ENCODE peak calls at places on chromosome 9, in eight cellular contexts. Y is heart right ventricle; V is stromal cell of bone marrow; Q is left ventricle myocardium inferior; L is PC-3; E is NCI-H526 treated with DMSO at 0.1 percent for 48 hours; J is effector CD4-positive, alpha-beta T cell; D is HCT116. G is an unnamed sample.

GRCh38 chr9:115945009-115945431 is 208.6 kb upstream of the PAPPA start:
- DNase-seq in Y (peak), V (no peak), Q (peak), L (no peak), E (no peak), J (no peak), D (no peak), G (no peak)

GRCh38 chr9:81814794-81815464 is 113.3 kb upstream of the SPATA31D4 start:
- DNase-seq in Y (no peak), V (no peak), Q (no peak), L (peak), E (peak), J (no peak), D (no peak), G (no peak)

GRCh38 chr9:97425336-97425991 is 13.6 kb downstream of the TDRD7 start:
- DNase-seq in Y (no peak), V (no peak), Q (no peak), L (no peak), E (no peak), J (no peak), D (no peak), G (no peak)

GRCh38 chr9:134496413-134497282 is 145.0 kb upstream of the COL5A1 start:
- DNase-seq in Y (no peak), V (peak), Q (no peak), L (peak), E (no peak), J (no peak), D (no peak), G (no peak)

GRCh38 chr9:130212543-130213297 is 40.5 kb downstream of the NCS1 start:
- DNase-seq in Y (no peak), V (no peak), Q (no peak), L (no peak), E (no peak), J (no peak), D (no peak), G (no peak)

GRCh38 chr9:2116073-2116472 is 100.9 kb downstream of the SMARCA2 start:
- DNase-seq in Y (no peak), V (no peak), Q (no peak), L (peak), E (no peak), J (no peak), D (peak), G (no peak)

GRCh38 chr9:23615569-23615968 is 210.5 kb downstream of the ELAVL2 start:
- DNase-seq in Y (no peak), V (no peak), Q (no peak), L (no peak), E (no peak), J (no peak), D (no peak), G (no peak)

GRCh38 chr9:70045452-70045851 is 1.8 kb downstream of the MAMDC2 start:
- DNase-seq in Y (no peak), V (no peak), Q (no peak), L (no peak), E (no peak), J (no peak), D (no peak), G (no peak)

GRCh38 chr9:117430813-117431212 is 16.0 kb upstream of the ASTN2 start:
- DNase-seq in Y (no peak), V (no peak), Q (no peak), L (no peak), E (no peak), J (no peak), D (no peak), G (no peak)

G was measured in GDM1.